ENCODE peak calls at places on chromosomes 7 and 10, in eight cellular contexts. T, I, Q, M, N, W, X and Y are unnamed samples.

GRCh38 chr7:134740364-134740763 is 39.1 kb upstream of the CALD1 start:
- DNase-seq in X (no peak), T (no peak), N (no peak), Q (no peak), M (no peak), W (no peak), I (no peak), Y (no peak)

GRCh38 chr10:78505657-78506056 is 472.0 kb downstream of the RPS24 start:
- DNase-seq in M (no peak), T (no peak), Q (no peak), X (no peak), W (no peak), N (no peak), I (no peak), Y (no peak)

GRCh38 chr7:87318741-87319140 is 26.7 kb upstream of the CROT start:
- DNase-seq in I (no peak), M (no peak), W (no peak), Q (no peak), X (no peak), T (no peak), N (peak; percentile 33), Y (no peak)

GRCh38 chr7:95204618-95205017 is 119.7 kb downstream of the PON1 start:
- DNase-seq in T (no peak), M (no peak), W (no peak), N (no peak), Q (no peak), I (no peak), X (no peak), Y (no peak)

GRCh38 chr10:44352316-44353127 is 32.4 kb downstream of the CXCL12 start:
- DNase-seq in I (no peak), X (no peak), T (no peak), N (no peak), M (no peak), W (no peak), Q (no peak), Y (no peak)

GRCh38 chr7:8373856-8374255 is 59.6 kb upstream of the NXPH1 start:
- DNase-seq in W (no peak), Q (no peak), T (no peak), X (peak; percentile 36), M (no peak), I (no peak), N (no peak), Y (no peak)

GRCh38 chr7:99392659-99393362 is 15.6 kb downstream of the PDAP1 start:
- DNase-seq in Q (no peak), X (peak; percentile 93), N (no peak), M (peak; percentile 76), I (no peak), T (no peak), W (no peak), Y (no peak)

GRCh38 chr10:19702215-19702614 is 114.0 kb upstream of the PLXDC2 start:
- DNase-seq in N (no peak), I (no peak), M (no peak), W (no peak), X (no peak), T (no peak), Q (no peak), Y (no peak)

GRCh38 chr7:3021825-3022224 is 21.8 kb downstream of the CARD11 start:
- DNase-seq in T (no peak), I (no peak), M (no peak), W (no peak), Q (no peak), N (no peak), X (no peak), Y (no peak)

GRCh38 chr10:64648915-64649314 is 1127.7 kb downstream of the REEP3 start:
- DNase-seq in Q (peak; percentile 26), X (peak; percentile 58), W (no peak), T (no peak), M (no peak), N (peak; percentile 1), I (no peak), Y (peak; percentile 8)

GRCh38 chr10:17453377-17454091 is 861 bp downstream of the ST8SIA6 start:
- DNase-seq in Q (no peak), T (no peak), N (no peak), X (peak; percentile 82), M (peak; percentile 55), I (peak; percentile 37), W (no peak), Y (no peak)

GRCh38 chr10:100020883-100021248 is 11.1 kb upstream of the DNMBP start:
- DNase-seq in M (no peak), X (peak; percentile 24), T (no peak), I (no peak), N (no peak), W (no peak), Q (no peak), Y (no peak)

GRCh38 chr10:73838827-73839226 is 27.4 kb upstream of the NDST2 start:
- DNase-seq in N (no peak), X (no peak), T (no peak), M (no peak), Q (no peak), I (no peak), W (no peak), Y (no peak)

GRCh38 chr7:5690931-5691461 is 90.5 kb downstream of the RNF216 start:
- DNase-seq in Q (no peak), M (no peak), W (no peak), I (no peak), N (no peak), X (no peak), T (no peak), Y (no peak)

GRCh38 chr10:44879531-44879899 is 31.6 kb upstream of the TMEM72 start:
- DNase-seq in M (no peak), X (no peak), T (no peak), N (no peak), Q (no peak), I (no peak), W (no peak), Y (no peak)

GRCh38 chr7:17521437-17521836 is 223.0 kb downstream of the AHR start:
- DNase-seq in N (no peak), T (no peak), M (no peak), I (no peak), X (no peak), W (no peak), Q (no peak), Y (no peak)

GRCh38 chr7:40921589-40922315 is 781.1 kb downstream of the INHBA start:
- DNase-seq in T (no peak), W (no peak), M (no peak), N (no peak), Q (no peak), I (no peak), X (no peak), Y (no peak)

GRCh38 chr7:80387634-80388033 is 124.2 kb downstream of the GNAT3 start:
- DNase-seq in W (no peak), I (no peak), M (no peak), X (peak; percentile 17), Q (no peak), T (no peak), N (no peak), Y (no peak)

GRCh38 chr10:55897436-55897835 is 463.6 kb downstream of the ZWINT start:
- DNase-seq in Q (no peak), N (no peak), X (peak; percentile 48), M (no peak), I (no peak), T (no peak), W (no peak), Y (no peak)

GRCh38 chr7:45120-46090 is 147.0 kb upstream of the FAM20C start:
- DNase-seq in I (no peak), T (no peak), X (no peak), Q (no peak), W (no peak), M (no peak), N (no peak), Y (no peak)

GRCh38 chr10:132464256-132465192 is 67.5 kb downstream of the PWWP2B start:
- DNase-seq in N (no peak), I (no peak), W (no peak), M (no peak), Q (no peak), X (no peak), T (no peak), Y (no peak)

GRCh38 chr10:117362313-117362712 is 12.9 kb downstream of the PDZD8 start:
- DNase-seq in Q (no peak), M (no peak), N (no peak), I (no peak), T (no peak), W (no peak), X (no peak), Y (no peak)

GRCh38 chr10:108238261-108238660 is 1073.8 kb upstream of the SORCS1 start:
- DNase-seq in T (no peak), N (no peak), W (no peak), X (no peak), M (no peak), Q (no peak), I (no peak), Y (no peak)

GRCh38 chr10:62075912-62076311 is 174.4 kb downstream of the ARID5B start:
- DNase-seq in Q (no peak), I (no peak), T (no peak), W (no peak), N (no peak), M (no peak), X (no peak), Y (no peak)
- H3K4me3 ChIP-seq in Q (no peak overlapping the region), I (no peak overlapping the region), T (no peak overlapping the region), W (no peak overlapping the region), N (no peak overlapping the region), M (no peak overlapping the region), X (no peak overlapping the region), Y (no peak overlapping the region)

GRCh38 chr10:22630229-22631174 is 83.9 kb downstream of the PIP4K2A start:
- DNase-seq in Q (no peak), T (no peak), M (peak; percentile 33), W (peak; percentile 92), X (no peak), I (no peak), N (no peak), Y (peak; percentile 15)
- TF ChIP-seq REST in Q (no peak), T (no peak), M (no peak), W (no peak), X (no peak), I (no peak), N (no peak), Y (no peak)

GRCh38 chr10:61021926-61022325 is 77.9 kb upstream of the RHOBTB1 start:
- DNase-seq in N (no peak), W (no peak), M (no peak), Q (no peak), I (no peak), T (no peak), X (no peak), Y (no peak)
- H3K4me3 ChIP-seq in N (no peak overlapping the region), W (no peak overlapping the region), M (no peak overlapping the region), Q (no peak overlapping the region), I (no peak overlapping the region), T (no peak overlapping the region), X (no peak overlapping the region), Y (no peak overlapping the region)

GRCh38 chr10:101830322-101831168 is 12.3 kb upstream of the OGA start:
- DNase-seq in X (peak; percentile 94), N (no peak), T (no peak), W (peak; percentile 81), Q (peak; percentile 87), I (peak; percentile 95), M (peak; percentile 87), Y (peak; percentile 90)

GRCh38 chr10:101831169-101831811 is 12.3 kb downstream of the KCNIP2 start:
- DNase-seq in N (no peak), X (no peak), M (no peak), Q (no peak), W (no peak), T (no peak), I (no peak), Y (no peak)

GRCh38 chr10:101828734-101829551 is 10.7 kb upstream of the OGA start:
- DNase-seq in W (no peak), X (peak; percentile 31), I (no peak), N (no peak), Q (no peak), T (no peak), M (peak; percentile 2), Y (no peak)

GRCh38 chr10:101827919-101828600 is 9.8 kb upstream of the OGA start:
- DNase-seq in X (no peak), T (no peak), Q (no peak), N (no peak), I (no peak), W (no peak), M (no peak), Y (no peak)

GRCh38 chr10:101829561-101830315 is 11.5 kb upstream of the OGA start:
- DNase-seq in N (no peak), Q (no peak), M (peak; percentile 87), W (no peak), I (no peak), T (no peak), X (peak; percentile 90), Y (no peak)
- TF ChIP-seq REST in N (no peak), Q (no peak), M (no peak), W (no peak), I (no peak), T (no peak), X (no peak), Y (no peak)